ENCODE peak calls at places on chromosomes 3 and 15, in eight cellular contexts. V, S, Y, H, Q, N, T and L are unnamed samples. For H3K4me1, the result is how much of the 10 kb centered on the place peaks cover.

GRCh38 chr15:71093089-71094024 is 21.9 kb upstream of the THSD4 start:
- DNase-seq in H (no peak), Q (peak), T (no peak), Y (peak), V (no peak), S (peak), N (peak), L (peak)

GRCh38 chr3:195032955-195033354 is 238.0 kb downstream of the XXYLT1 start:
- DNase-seq in Q (no peak), Y (no peak), T (no peak), S (no peak), N (no peak), H (no peak), V (no peak), L (no peak)

GRCh38 chr15:88124199-88124598 is 132.3 kb downstream of the NTRK3 start:
- DNase-seq in Q (no peak), T (peak), Y (no peak), V (no peak), N (no peak), S (no peak), H (no peak), L (no peak)

GRCh38 chr3:52670621-52671521 is 14.8 kb downstream of the PBRM1 start:
- DNase-seq in Y (peak), Q (peak), V (peak), H (no peak), S (no peak), T (no peak), N (no peak), L (no peak)

GRCh38 chr3:115982629-115983028 is 359.3 kb downstream of the GAP43 start:
- DNase-seq in N (no peak), V (no peak), Y (no peak), Q (no peak), S (no peak), H (no peak), T (no peak), L (no peak)

GRCh38 chr3:19457449-19457848 is 309.1 kb downstream of the KCNH8 start:
- DNase-seq in Q (peak), S (no peak), V (no peak), H (no peak), T (no peak), N (no peak), Y (no peak), L (no peak)

GRCh38 chr15:101086394-101087171 is 165.3 kb downstream of the CHSY1 start:
- DNase-seq in Q (no peak), V (no peak), H (no peak), Y (no peak), S (no peak), N (no peak), T (no peak), L (no peak)

GRCh38 chr15:69686626-69687025 is 234.0 kb downstream of the RPLP1 start:
- DNase-seq in S (no peak), Y (no peak), Q (no peak), T (no peak), H (no peak), N (no peak), V (no peak), L (no peak)

GRCh38 chr15:85406916-85407315 is 26.5 kb downstream of the AKAP13 start:
- DNase-seq in T (no peak), Y (peak), Q (no peak), N (no peak), V (no peak), S (no peak), H (no peak), L (no peak)

GRCh38 chr3:74559301-74559700 is 55.2 kb downstream of the CNTN3 start:
- DNase-seq in S (no peak), N (no peak), T (no peak), Y (no peak), H (no peak), Q (no peak), V (no peak), L (no peak)

GRCh38 chr3:123636431-123636841 is 51.6 kb upstream of the HACD2 start:
- DNase-seq in S (no peak), N (no peak), T (no peak), Q (no peak), V (no peak), H (no peak), Y (no peak), L (no peak)

GRCh38 chr3:43867673-43868072 is 176.9 kb downstream of the ABHD5 start:
- DNase-seq in Y (peak), V (no peak), N (no peak), H (no peak), Q (peak), T (no peak), S (no peak), L (no peak)

GRCh38 chr3:5001135-5001534 is 21.9 kb downstream of the BHLHE40 start:
- DNase-seq in N (no peak), Q (no peak), T (no peak), S (no peak), V (no peak), Y (no peak), H (no peak), L (no peak)

GRCh38 chr3:10344147-10344943 is 23.4 kb upstream of the SEC13 start:
- DNase-seq in V (peak), T (no peak), S (no peak), Y (peak), N (peak), H (peak), Q (no peak), L (no peak)

GRCh38 chr3:58463181-58463941 is 28.5 kb upstream of the KCTD6 start:
- DNase-seq in V (peak), H (peak), Q (peak), Y (peak), N (peak), S (peak), T (peak), L (peak)

GRCh38 chr15:63583027-63583426 is 14.2 kb upstream of the FBXL22 start:
- DNase-seq in T (no peak), Y (peak), N (no peak), S (no peak), V (no peak), Q (peak), H (no peak), L (no peak)

DNA sequence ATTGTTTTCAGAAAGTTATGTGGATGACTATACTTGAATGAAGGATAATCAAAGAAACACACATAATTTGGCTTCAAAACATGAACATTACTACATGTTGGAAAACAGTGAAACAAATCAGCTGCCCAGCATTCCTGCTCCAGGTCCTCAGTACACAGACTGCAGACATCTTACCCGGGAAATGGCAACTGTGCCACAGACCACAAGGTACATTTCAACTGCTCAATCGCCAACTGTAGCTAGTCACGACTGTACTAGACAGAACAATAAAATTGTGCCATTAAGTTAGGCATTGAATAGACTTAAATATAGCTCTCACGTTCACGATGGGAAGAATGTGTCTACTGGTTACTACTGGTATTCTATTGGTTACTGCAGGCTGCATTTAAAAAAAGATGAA is 5.0 kb downstream of the NAA50 start:
- DNase-seq in V (no peak), H (no peak), Q (no peak), N (no peak), S (no peak), T (no peak), Y (peak), L (no peak)
- H3K4me3 ChIP-seq in V (no peak), H (no peak), Q (no peak), N (no peak), S (no peak), T (no peak), Y (no peak), L (no peak)

GRCh38 chr3:46936733-46937250 is 39.8 kb downstream of the CCDC12 start:
- DNase-seq in T (no peak), V (peak), Y (no peak), H (no peak), Q (no peak), N (no peak), S (no peak), L (peak)

GRCh38 chr3:46935168-46935858 is 41.2 kb downstream of the CCDC12 start:
- DNase-seq in T (no peak), H (peak), Y (peak), Q (peak), S (no peak), V (peak), N (no peak), L (no peak)

GRCh38 chr3:46935989-46936620 is 40.4 kb downstream of the CCDC12 start:
- DNase-seq in H (no peak), Q (no peak), S (no peak), Y (peak), T (no peak), N (no peak), V (peak), L (no peak)

GRCh38 chr3:46939578-46940405 is 36.8 kb downstream of the CCDC12 start:
- DNase-seq in T (no peak), Y (no peak), N (no peak), H (no peak), V (peak), S (no peak), Q (no peak), L (no peak)

DNA sequence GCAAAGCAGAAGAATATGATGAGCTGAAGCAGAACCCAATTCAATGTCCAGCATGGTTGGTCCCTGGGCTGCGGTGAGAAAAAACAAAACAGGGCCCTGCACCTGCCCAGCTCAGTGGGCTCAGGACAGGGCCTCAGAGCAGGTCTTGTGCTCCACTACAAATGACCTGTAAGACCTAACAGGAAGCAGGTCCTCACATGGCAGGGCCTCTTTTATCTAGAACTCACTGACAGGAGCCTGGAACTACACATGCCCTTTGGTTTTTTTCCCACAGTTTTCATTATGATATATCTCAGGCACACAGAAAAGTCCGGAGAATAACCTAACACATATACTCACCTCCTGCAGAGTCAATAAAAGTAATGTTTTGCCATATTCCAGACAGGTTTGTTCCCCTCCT is 38.4 kb downstream of the CCDC12 start:
- DNase-seq in Q (no peak), H (no peak), T (no peak), Y (no peak), V (peak), S (no peak), N (no peak), L (no peak)
- H3K4me1 ChIP-seq in Q (half or more), H (under half), T (under half), Y (half or more), V (under half), S (half or more), N (under half), L (under half)

GRCh38 chr3:159911664-159912037 is 77.0 kb upstream of the IL12A start:
- DNase-seq in N (no peak), Y (no peak), T (no peak), Q (no peak), H (no peak), V (no peak), S (no peak), L (no peak)
- H3K4me3 ChIP-seq in N (no peak), Y (no peak), T (no peak), Q (no peak), H (no peak), V (peak), S (peak), L (no peak)

GRCh38 chr15:92606126-92606835 is 49.3 kb downstream of the FAM174B start:
- DNase-seq in Q (no peak), V (no peak), H (no peak), Y (no peak), S (no peak), T (no peak), N (no peak), L (no peak)
- H3K4me1 ChIP-seq in Q (under half), V (under half), H (under half), Y (under half), S (under half), T (under half), N (under half), L (under half)

GRCh38 chr3:107847791-107848190 is 243.0 kb downstream of the CD47 start:
- DNase-seq in S (no peak), T (no peak), Y (no peak), Q (no peak), H (no peak), N (no peak), V (no peak), L (no peak)

GRCh38 chr3:107842940-107843339 is 247.9 kb downstream of the CD47 start:
- DNase-seq in T (no peak), V (no peak), Y (no peak), Q (no peak), S (no peak), N (no peak), H (no peak), L (no peak)

GRCh38 chr3:107845355-107846281 is 245.2 kb downstream of the CD47 start:
- DNase-seq in Q (peak), T (no peak), V (no peak), Y (peak), N (no peak), S (no peak), H (no peak), L (no peak)

GRCh38 chr3:107848516-107848915 is 242.3 kb downstream of the CD47 start:
- DNase-seq in H (no peak), V (no peak), Q (no peak), S (no peak), Y (no peak), N (no peak), T (no peak), L (no peak)

GRCh38 chr3:107846282-107846852 is 244.5 kb downstream of the CD47 start:
- DNase-seq in Y (peak), H (peak), Q (peak), V (no peak), T (peak), N (peak), S (no peak), L (no peak)
- H3K4me3 ChIP-seq in Y (no peak), H (no peak), Q (no peak), V (no peak), T (no peak), N (no peak), S (no peak), L (no peak)

GRCh38 chr3:171809513-171810277 is 588 bp downstream of the PLD1 start:
- DNase-seq in S (peak), Q (peak), T (peak), H (no peak), Y (peak), N (peak), V (peak), L (peak)

GRCh38 chr3:171810278-171811058 is at the start of gene PLD1:
- DNase-seq in Y (peak), V (no peak), H (no peak), S (peak), N (peak), Q (peak), T (peak), L (peak)

GRCh38 chr3:171812811-171813210 is 2.5 kb upstream of the PLD1 start:
- DNase-seq in S (no peak), T (no peak), H (no peak), N (no peak), Y (no peak), Q (no peak), V (no peak), L (no peak)

GRCh38 chr3:171811913-171812321 is 1.6 kb upstream of the PLD1 start:
- DNase-seq in S (no peak), H (no peak), N (no peak), V (no peak), Y (peak), T (no peak), Q (peak), L (no peak)

GRCh38 chr3:171811059-171811912 is 1.0 kb upstream of the PLD1 start:
- DNase-seq in Y (peak), N (no peak), V (no peak), Q (peak), T (no peak), S (no peak), H (no peak), L (no peak)
- H3K4me1 ChIP-seq in Y (under half), N (under half), V (under half), Q (under half), T (under half), S (half or more), H (under half), L (under half)

DNA sequence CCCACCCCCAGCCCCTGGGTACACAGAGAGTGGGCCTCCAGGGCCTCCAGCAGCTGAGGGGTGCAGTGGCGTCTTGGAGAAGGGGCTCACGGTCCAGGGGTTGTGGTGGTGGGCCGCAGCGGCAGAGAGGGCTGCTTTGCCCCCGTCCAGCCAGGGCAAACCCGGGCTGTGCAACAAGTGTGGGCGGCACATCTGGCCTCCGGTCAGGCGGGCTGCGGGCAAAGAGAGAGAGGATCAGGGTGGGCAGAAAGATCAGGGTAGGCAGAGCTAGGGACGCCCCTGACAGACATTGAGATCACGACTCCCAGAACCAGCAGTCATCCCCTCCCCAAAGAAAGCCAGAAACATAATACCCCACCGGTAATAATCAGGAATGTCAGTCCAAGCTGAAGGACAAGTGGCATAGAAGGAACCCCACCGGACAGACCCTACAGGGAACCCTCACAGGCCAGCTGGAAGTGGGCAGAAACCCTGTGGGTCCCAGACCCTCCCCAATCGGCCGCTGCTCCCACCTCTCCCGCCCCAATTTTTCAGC is 6.8 kb downstream of the GATA2 start:
- DNase-seq in Y (no peak), T (no peak), H (no peak), N (no peak), Q (no peak), V (no peak), S (peak), L (no peak)
- H3K4me3 ChIP-seq in Y (peak), T (no peak), H (no peak), N (peak), Q (no peak), V (no peak), S (peak), L (no peak)